ENCODE peak calls at places on chromosomes 16 and 17, in ten cellular contexts. A is CD4-positive, CD25-positive, alpha-beta regulatory T cell; F is CD8-positive, alpha-beta memory T cell; N is neural progenitor cell; H is adrenal gland; Y is hepatocyte; U is IMR-90; E is PC-3; G is endothelial cell of umbilical vein; O is ascending aorta. S is an unnamed sample. For H3K4me1, the result is how much of the 10 kb centered on the place peaks cover.

GRCh38 chr17:10155334-10156081 is 42.9 kb downstream of the GAS7 start:
- DNase-seq in A (no peak), F (no peak), N (no peak), H (peak), Y (no peak), U (peak), E (no peak), G (no peak), O (no peak), S (no peak)

GRCh38 chr17:17018612-17019429 is 23.4 kb upstream of the MPRIP start:
- DNase-seq in A (no peak), F (no peak), N (no peak), H (no peak), Y (peak), U (no peak), E (peak), G (no peak), O (no peak), S (no peak)

GRCh38 chr17:44850612-44851011 is 2.9 kb downstream of the HIGD1B start:
- DNase-seq in A (no peak), F (no peak), N (no peak), H (no peak), Y (no peak), U (no peak), E (no peak), G (no peak), O (no peak), S (no peak)

GRCh38 chr16:899678-900060 is 71.1 kb downstream of the LMF1 start:
- DNase-seq in A (no peak), F (no peak), N (no peak), H (no peak), Y (no peak), U (no peak), E (no peak), G (no peak), O (no peak), S (no peak)

GRCh38 chr17:40563371-40564052 is 1.8 kb downstream of the CCR7 start:
- DNase-seq in A (no peak), F (peak), N (no peak), H (no peak), Y (no peak), U (no peak), E (no peak), G (no peak), O (no peak), S (no peak)

GRCh38 chr17:68420065-68420847 is 37.0 kb downstream of the WIPI1 start:
- DNase-seq in A (no peak), F (no peak), N (no peak), H (no peak), Y (no peak), U (no peak), E (no peak), G (no peak), O (no peak), S (peak)

GRCh38 chr17:1724869-1725641 is 551 bp downstream of the WDR81 start:
- DNase-seq in A (no peak), F (no peak), N (peak), H (peak), Y (no peak), U (no peak), E (no peak), G (no peak), O (no peak), S (no peak)

GRCh38 chr16:85935957-85936760 is 37.2 kb downstream of the IRF8 start:
- DNase-seq in A (peak), F (peak), N (no peak), H (no peak), Y (no peak), U (no peak), E (no peak), G (no peak), O (no peak), S (no peak)

GRCh38 chr17:74374786-74375185 is 7.5 kb downstream of the GPR142 start:
- DNase-seq in A (no peak), F (no peak), N (no peak), H (no peak), Y (no peak), U (no peak), E (no peak), G (no peak), O (no peak), S (no peak)

GRCh38 chr17:36529121-36529520 is 5.5 kb downstream of the MYO19 start:
- DNase-seq in A (no peak), F (no peak), N (no peak), H (no peak), Y (no peak), U (peak), E (peak), G (peak), O (no peak), S (no peak)

GRCh38 chr16:31033709-31034492 is 543 bp downstream of the STX4 start:
- DNase-seq in A (peak), F (peak), N (peak), H (peak), Y (peak), U (peak), E (peak), G (peak), O (peak), S (peak)

GRCh38 chr17:9115446-9116265 is 94.3 kb downstream of the NTN1 start:
- DNase-seq in A (no peak), F (peak), N (peak), H (peak), Y (peak), U (peak), E (no peak), G (peak), O (peak), S (peak)

GRCh38 chr16:85888405-85889331 is 10.3 kb upstream of the IRF8 start:
- DNase-seq in A (no peak), F (peak), N (no peak), H (no peak), Y (no peak), U (peak), E (peak), G (peak), O (no peak), S (no peak)

GRCh38 chr17:54537656-54538055 is 363.0 kb upstream of the TOM1L1 start:
- DNase-seq in A (no peak), F (no peak), N (no peak), H (no peak), Y (peak), U (no peak), E (no peak), G (no peak), O (no peak), S (no peak)

GRCh38 chr17:35973333-35974260 is 7.7 kb downstream of the CCL16 start:
- DNase-seq in A (no peak), F (no peak), N (no peak), H (peak), Y (peak), U (peak), E (peak), G (peak), O (no peak), S (peak)

GRCh38 chr17:74599531-74599939 is 7.5 kb upstream of the CD300LD start:
- DNase-seq in A (no peak), F (no peak), N (no peak), H (peak), Y (no peak), U (no peak), E (no peak), G (no peak), O (no peak), S (no peak)

GRCh38 chr17:67469208-67469980 is 92.3 kb downstream of the PITPNC1 start:
- DNase-seq in A (no peak), F (no peak), N (no peak), H (no peak), Y (peak), U (peak), E (no peak), G (no peak), O (no peak), S (no peak)

DNA sequence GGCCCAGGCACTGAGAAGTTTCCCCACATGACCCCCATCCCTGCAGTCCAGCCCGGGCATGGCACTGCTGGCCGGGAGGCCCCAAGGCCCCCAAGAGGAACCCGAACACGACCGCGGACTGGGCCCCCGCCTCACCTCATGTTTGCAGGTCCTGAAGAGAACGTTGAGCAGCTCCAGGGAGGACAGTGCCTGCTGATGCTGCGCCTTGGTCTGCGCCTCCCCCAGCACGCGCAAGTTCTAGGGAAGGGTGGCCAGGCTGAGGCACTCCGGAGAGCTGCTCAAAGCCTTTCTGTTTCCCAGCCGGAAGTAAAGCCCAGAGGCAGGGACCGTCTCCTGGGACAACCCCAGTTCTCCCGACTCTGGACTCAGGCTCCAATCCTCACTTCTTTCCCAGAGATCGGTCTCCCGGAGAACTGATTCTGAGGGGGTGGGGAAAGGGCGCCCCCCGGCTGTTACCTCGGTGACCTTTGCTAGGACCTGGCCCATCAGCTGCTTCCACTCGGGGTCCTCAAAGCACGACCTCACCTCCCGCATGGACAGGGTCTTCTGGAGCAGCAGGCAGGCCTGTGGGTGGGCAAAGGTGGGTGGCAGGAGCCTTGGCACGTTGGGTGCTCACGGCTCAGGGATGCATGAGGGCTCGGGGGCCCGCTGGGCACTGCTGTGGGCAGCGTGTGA is 13.7 kb downstream of the MYBBP1A start:
- DNase-seq in A (no peak), F (no peak), N (no peak), H (no peak), Y (no peak), U (no peak), E (no peak), G (no peak), O (no peak), S (no peak)
- H3K4me1 ChIP-seq in A (under half), F (under half), N (under half), H (under half), Y (under half), U (under half), E (under half), G (under half), O (under half), S (under half)

GRCh38 chr17:19750835-19751234 is 2.7 kb upstream of the ALDH3A1 start:
- DNase-seq in A (no peak), F (no peak), N (no peak), H (no peak), Y (no peak), U (no peak), E (peak), G (no peak), O (no peak), S (no peak)

GRCh38 chr17:19755392-19755791 is 7.3 kb upstream of the ALDH3A1 start:
- DNase-seq in A (no peak), F (no peak), N (no peak), H (no peak), Y (no peak), U (no peak), E (no peak), G (no peak), O (no peak), S (no peak)

GRCh38 chr17:19753661-19754463 is 5.8 kb upstream of the ALDH3A1 start:
- DNase-seq in A (no peak), F (no peak), N (peak), H (peak), Y (no peak), U (no peak), E (peak), G (no peak), O (peak), S (no peak)

GRCh38 chr17:19752216-19753048 is 4.3 kb upstream of the ALDH3A1 start:
- DNase-seq in A (no peak), F (no peak), N (no peak), H (no peak), Y (no peak), U (no peak), E (peak), G (no peak), O (no peak), S (peak)

DNA sequence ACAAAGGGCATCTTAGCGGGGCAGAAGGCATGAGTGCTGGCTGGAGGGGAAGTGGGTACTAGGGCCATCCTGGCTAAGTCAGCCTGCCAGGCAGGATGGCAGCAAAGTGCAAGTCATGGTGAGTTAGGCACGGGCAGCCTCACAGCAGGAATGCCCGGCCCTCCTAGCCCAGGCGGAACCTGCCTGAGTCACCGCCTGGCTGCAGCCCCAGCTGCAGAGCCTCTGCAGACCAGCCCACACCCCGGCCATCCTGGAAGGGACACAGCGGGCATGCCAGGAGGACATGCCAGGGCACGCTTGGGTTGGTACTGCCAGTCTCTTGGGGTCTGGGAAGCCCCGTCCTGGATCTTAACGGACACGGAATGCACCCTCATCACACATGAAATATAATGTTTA is 4.9 kb upstream of the ALDH3A1 start:
- DNase-seq in A (no peak), F (no peak), N (no peak), H (peak), Y (no peak), U (peak), E (peak), G (peak), O (peak), S (peak)
- H3K27ac ChIP-seq in A (no peak), F (no peak), N (no peak), H (peak), Y (no peak), U (no peak), E (peak), G (peak), O (peak), S (peak)

GRCh38 chr17:5416886-5417285 is 2.6 kb downstream of the NUP88 start:
- DNase-seq in A (no peak), F (no peak), N (no peak), H (no peak), Y (peak), U (no peak), E (peak), G (no peak), O (no peak), S (no peak)

GRCh38 chr17:5419356-5419958 is at the start of gene NUP88:
- DNase-seq in A (peak), F (peak), N (peak), H (peak), Y (peak), U (peak), E (peak), G (peak), O (peak), S (peak)

GRCh38 chr17:5410594-5411272 is 8.7 kb downstream of the NUP88 start:
- DNase-seq in A (no peak), F (no peak), N (no peak), H (no peak), Y (no peak), U (no peak), E (no peak), G (no peak), O (no peak), S (no peak)

GRCh38 chr17:5418858-5419355 is 555 bp downstream of the NUP88 start:
- DNase-seq in A (peak), F (peak), N (no peak), H (peak), Y (peak), U (peak), E (peak), G (peak), O (peak), S (no peak)

GRCh38 chr17:5413682-5414081 is 5.8 kb downstream of the NUP88 start:
- DNase-seq in A (no peak), F (no peak), N (no peak), H (no peak), Y (peak), U (peak), E (peak), G (peak), O (no peak), S (peak)
- H3K4me3 ChIP-seq in A (no peak), F (no peak), N (no peak), H (no peak), Y (no peak), U (no peak), E (no peak), G (no peak), O (no peak), S (no peak)

GRCh38 chr16:20676268-20676828 is 21.1 kb downstream of the ACSM1 start:
- DNase-seq in A (no peak), F (no peak), N (no peak), H (peak), Y (no peak), U (no peak), E (no peak), G (peak), O (no peak), S (no peak)

GRCh38 chr16:20676867-20677266 is 20.6 kb downstream of the ACSM1 start:
- DNase-seq in A (no peak), F (no peak), N (no peak), H (no peak), Y (no peak), U (no peak), E (no peak), G (no peak), O (no peak), S (no peak)

GRCh38 chr16:20675488-20676267 is 21.8 kb downstream of the ACSM1 start:
- DNase-seq in A (peak), F (peak), N (peak), H (peak), Y (peak), U (no peak), E (peak), G (peak), O (no peak), S (no peak)

GRCh38 chr16:20674684-20675487 is 22.6 kb downstream of the ACSM1 start:
- DNase-seq in A (no peak), F (no peak), N (peak), H (no peak), Y (no peak), U (no peak), E (no peak), G (peak), O (no peak), S (no peak)

GRCh38 chr16:20678242-20678641 is 19.2 kb downstream of the ACSM1 start:
- DNase-seq in A (no peak), F (no peak), N (no peak), H (no peak), Y (no peak), U (no peak), E (no peak), G (no peak), O (no peak), S (no peak)
- H3K4me1 ChIP-seq in A (under half), F (under half), N (under half), H (under half), Y (under half), U (under half), E (under half), G (under half), O (under half), S (under half)

GRCh38 chr16:11049396-11050059 is 105.2 kb downstream of the CLEC16A start:
- DNase-seq in A (no peak), F (no peak), N (peak), H (peak), Y (no peak), U (no peak), E (peak), G (no peak), O (peak), S (peak)
- H3K27ac ChIP-seq in A (no peak), F (no peak), N (no peak), H (no peak), Y (no peak), U (peak), E (no peak), G (no peak), O (no peak), S (peak)

GRCh38 chr17:83084621-83085056 is 5.2 kb downstream of the METRNL start:
- DNase-seq in A (no peak), F (no peak), N (no peak), H (no peak), Y (no peak), U (no peak), E (no peak), G (no peak), O (no peak), S (no peak)
- H3K4me3 ChIP-seq in A (no peak), F (no peak), N (no peak), H (no peak), Y (no peak), U (no peak), E (no peak), G (no peak), O (no peak), S (no peak)

GRCh38 chr16:49849037-49849436 is 6.9 kb downstream of the ZNF423 start:
- DNase-seq in A (no peak), F (no peak), N (no peak), H (no peak), Y (no peak), U (no peak), E (no peak), G (no peak), O (no peak), S (no peak)
- H3K4me1 ChIP-seq in A (under half), F (under half), N (half or more), H (under half), Y (under half), U (under half), E (under half), G (under half), O (under half), S (under half)

DNA sequence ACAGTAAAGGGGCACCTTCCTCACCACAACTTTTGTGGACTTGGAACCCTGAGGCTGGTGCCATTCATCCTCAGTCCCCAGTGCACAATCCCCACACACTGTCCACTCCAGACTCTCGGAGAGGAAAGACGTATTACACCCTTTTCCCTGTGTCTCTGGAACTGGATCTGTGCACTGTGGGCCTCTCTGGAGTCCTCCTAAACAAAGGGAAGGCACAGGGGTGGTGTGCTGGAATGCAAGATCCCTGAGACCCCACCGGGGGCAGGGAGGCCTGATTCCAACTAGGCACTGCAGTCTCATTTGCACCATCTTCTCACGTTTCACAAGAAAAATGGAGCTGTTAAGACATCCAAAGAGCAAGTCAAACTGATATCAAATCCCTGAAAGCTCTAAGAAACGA is 89.8 kb downstream of the USP31 start:
- DNase-seq in A (no peak), F (no peak), N (no peak), H (no peak), Y (no peak), U (no peak), E (no peak), G (no peak), O (no peak), S (no peak)
- H3K27ac ChIP-seq in A (no peak), F (no peak), N (no peak), H (no peak), Y (no peak), U (no peak), E (no peak), G (no peak), O (no peak), S (no peak)

DNA sequence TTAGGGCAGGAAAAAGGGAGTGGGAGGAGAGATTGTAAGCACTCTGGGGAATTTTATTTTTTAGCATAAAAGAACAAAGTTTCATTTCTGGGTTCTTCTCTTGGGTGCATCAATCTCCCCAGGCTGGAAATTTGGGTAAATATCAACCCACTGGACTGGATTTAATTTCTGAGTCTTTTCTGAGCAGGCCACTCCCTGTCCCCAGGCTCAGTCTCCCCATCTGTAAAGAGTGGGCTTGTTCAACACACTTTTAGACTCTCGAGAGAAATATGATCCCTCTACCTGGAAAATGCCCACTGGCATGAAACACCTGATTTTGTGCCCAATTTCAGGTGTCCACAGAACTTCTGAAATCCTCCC is 617 bp upstream of the VTN start:
- DNase-seq in A (no peak), F (no peak), N (no peak), H (no peak), Y (no peak), U (no peak), E (no peak), G (no peak), O (no peak), S (no peak)
- H3K4me3 ChIP-seq in A (peak), F (peak), N (peak), H (no peak), Y (no peak), U (no peak), E (no peak), G (no peak), O (peak), S (peak)

S was measured in SJSA1.